ENCODE peak calls at places on chromosomes 2 and 18, in four cellular contexts. Q is stomach, I is endothelial cell of umbilical vein, Y is mammary epithelial cell. V is an unnamed sample. For H3K36me3, the result is how much of the 10 kb centered on the place peaks cover.

GRCh38 chr2:166417669-166418068 is 41.9 kb upstream of the SCN9A start:
- DNase-seq in Q (no peak), I (peak), Y (peak), V (no peak)

GRCh38 chr2:101356486-101356885 is 30.8 kb downstream of the CREG2 start:
- DNase-seq in Q (no peak), I (no peak), Y (peak), V (no peak)

GRCh38 chr2:182229288-182229687 is 197.5 kb downstream of the PDE1A start:
- DNase-seq in Q (no peak), I (peak), Y (peak), V (no peak)

GRCh38 chr2:39434233-39434897 is 2.7 kb downstream of the MAP4K3 start:
- DNase-seq in Q (no peak), I (no peak), Y (no peak), V (no peak)

GRCh38 chr18:49814147-49814499 is 790 bp upstream of the ACAA2 start:
- DNase-seq in Q (no peak), I (peak), Y (peak), V (peak)

GRCh38 chr2:242053921-242054320 is 184.4 kb downstream of the RTP5 start:
- DNase-seq in Q (no peak), I (no peak), Y (no peak), V (no peak)

GRCh38 chr18:76708036-76708726 is 114.2 kb upstream of the ZNF236 start:
- DNase-seq in Q (no peak), I (no peak), Y (no peak), V (no peak)

GRCh38 chr2:134674687-134675086 is 44.1 kb downstream of the TMEM163 start:
- DNase-seq in Q (no peak), I (no peak), Y (no peak), V (no peak)

GRCh38 chr2:232528746-232529445 is 2.9 kb downstream of the CHRND start:
- DNase-seq in Q (no peak), I (no peak), Y (peak), V (no peak)

GRCh38 chr18:23902396-23902795 is 112.2 kb upstream of the TTC39C start:
- DNase-seq in Q (no peak), I (no peak), Y (no peak), V (no peak)

GRCh38 chr2:20925265-20925889 is 102.5 kb upstream of the LDAH start:
- DNase-seq in Q (no peak), I (peak), Y (no peak), V (no peak)

GRCh38 chr2:88187927-88188326 is 17.8 kb downstream of the THNSL2 start:
- DNase-seq in Q (no peak), I (no peak), Y (peak), V (no peak)

GRCh38 chr2:121005512-121005911 is 269.8 kb downstream of the GLI2 start:
- DNase-seq in Q (no peak), I (no peak), Y (no peak), V (no peak)

GRCh38 chr2:79547568-79547967 is 34.7 kb downstream of the CTNNA2 start:
- DNase-seq in Q (no peak), I (no peak), Y (no peak), V (no peak)

GRCh38 chr18:58584219-58585127 is 44.4 kb downstream of the ALPK2 start:
- DNase-seq in Q (no peak), I (no peak), Y (peak), V (no peak)

GRCh38 chr2:172103471-172104292 is 982 bp upstream of the DLX2 start:
- DNase-seq in Q (peak), I (peak), Y (peak), V (peak)

DNA sequence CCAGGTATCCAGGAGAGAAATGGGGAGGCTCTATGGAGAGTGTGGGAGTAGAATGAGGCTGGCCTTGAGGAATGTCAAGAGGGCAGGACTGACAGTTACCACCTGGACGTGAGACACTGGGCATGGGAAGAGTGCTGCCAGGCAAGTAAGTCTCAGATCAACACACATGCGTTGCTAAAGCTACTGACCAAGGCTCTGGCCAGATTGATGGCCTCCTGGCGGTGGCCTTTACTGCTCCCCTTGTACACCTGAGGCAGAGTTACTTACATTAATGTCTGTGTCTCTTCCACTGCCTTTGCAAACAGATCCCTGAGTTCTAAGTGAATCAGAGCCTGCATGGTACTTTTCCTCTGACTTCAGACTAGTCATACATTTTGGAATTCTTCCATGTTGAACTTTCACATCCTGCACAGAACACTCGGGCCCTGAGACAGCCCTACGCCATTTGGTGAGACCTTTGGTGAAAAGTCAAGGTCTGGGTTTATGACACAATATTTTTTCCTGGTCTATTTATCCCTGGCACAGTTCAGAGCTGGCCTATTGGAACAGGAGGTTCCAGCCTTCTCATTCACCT is 398.8 kb upstream of the TRIB2 start:
- DNase-seq in Q (no peak), I (peak), Y (peak), V (no peak)
- H3K27ac ChIP-seq in Q (no peak), I (no peak), Y (peak), V (peak)

GRCh38 chr2:68809324-68810240 is 61.6 kb downstream of the BMP10 start:
- DNase-seq in Q (no peak), I (no peak), Y (peak), V (peak)

GRCh38 chr2:68807821-68808266 is 63.4 kb downstream of the BMP10 start:
- DNase-seq in Q (no peak), I (peak), Y (peak), V (peak)

GRCh38 chr2:68811364-68811763 is 59.8 kb downstream of the BMP10 start:
- DNase-seq in Q (no peak), I (peak), Y (peak), V (peak)

GRCh38 chr2:68813596-68813995 is 57.6 kb downstream of the BMP10 start:
- DNase-seq in Q (no peak), I (no peak), Y (no peak), V (peak)

DNA sequence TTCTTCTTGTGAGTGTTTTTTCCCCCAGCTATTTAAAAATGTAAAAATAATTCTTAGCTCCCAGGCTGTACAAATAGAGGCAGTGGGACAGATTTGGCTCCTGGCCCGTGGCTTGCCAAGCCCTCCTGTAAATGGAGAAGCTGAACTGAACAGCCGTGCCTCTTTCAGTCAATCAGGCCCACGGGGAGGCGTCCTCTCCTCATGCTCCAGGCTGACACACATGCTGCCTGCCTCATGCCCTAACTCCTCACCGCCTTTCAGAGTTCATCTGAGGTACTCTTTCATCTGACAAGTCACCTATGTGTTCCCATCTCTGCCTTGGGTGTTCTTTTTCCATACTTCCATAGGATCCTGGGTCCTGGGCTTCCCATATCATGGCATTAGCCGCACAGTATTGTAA is 58.9 kb downstream of the BMP10 start:
- DNase-seq in Q (no peak), I (no peak), Y (no peak), V (peak)
- TF ChIP-seq CTCF in Q (no peak), I (no peak), Y (no peak), V (no peak)

GRCh38 chr18:73945130-73945792 is 202.4 kb downstream of the FBXO15 start:
- DNase-seq in Q (no peak), I (no peak), Y (no peak), V (no peak)
- H3K36me3 ChIP-seq in Q (under half), I (under half), Y (under half), V (under half)

GRCh38 chr2:95159690-95160449 is at the start of gene ZNF514:
- DNase-seq in Q (peak), I (peak), Y (peak), V (peak)

GRCh38 chr2:95165030-95165370 is 609 bp upstream of the ZNF2 start:
- DNase-seq in Q (no peak), I (no peak), Y (no peak), V (no peak)

GRCh38 chr2:95158441-95158840 is 1.2 kb downstream of the ZNF514 start:
- DNase-seq in Q (no peak), I (no peak), Y (no peak), V (no peak)

DNA sequence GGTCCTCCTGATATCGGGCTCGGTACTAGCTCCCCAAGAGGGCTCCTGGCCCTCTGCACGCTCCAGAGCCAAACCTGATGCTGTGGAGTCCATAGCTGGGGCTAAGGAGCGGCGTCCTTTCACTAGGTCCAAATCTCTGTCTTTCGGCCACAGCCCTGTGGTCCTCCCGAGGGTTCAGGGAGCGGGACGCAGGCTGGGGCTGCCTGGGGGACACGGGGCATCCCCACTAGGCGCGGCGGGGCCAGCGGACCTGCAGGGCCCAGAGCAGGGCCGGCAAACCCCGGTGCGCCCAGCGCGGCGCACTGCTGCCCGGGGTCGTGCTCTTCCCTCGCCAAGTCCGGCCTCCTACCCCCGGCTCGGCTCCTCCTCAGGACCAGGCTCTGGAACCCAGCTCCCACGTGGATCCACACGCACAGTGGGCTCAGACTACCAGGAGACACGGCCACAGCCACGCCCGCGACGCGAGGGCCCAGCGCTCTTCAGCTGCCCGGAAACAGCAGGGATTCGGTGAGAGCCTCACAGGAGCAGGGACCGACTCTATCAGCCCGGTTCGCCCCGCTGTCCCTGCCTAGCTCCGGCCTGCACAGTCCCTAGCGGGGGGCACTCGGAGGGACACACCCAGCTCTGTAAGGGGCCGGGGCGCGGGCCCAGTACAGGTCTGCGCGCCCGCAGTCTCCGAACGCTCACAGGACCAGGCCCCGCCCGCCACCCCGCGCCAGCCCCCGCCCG is 593 bp downstream of the ZNF514 start:
- DNase-seq in Q (peak), I (peak), Y (peak), V (peak)
- H3K27ac ChIP-seq in Q (peak), I (no peak), Y (no peak), V (peak)

DNA sequence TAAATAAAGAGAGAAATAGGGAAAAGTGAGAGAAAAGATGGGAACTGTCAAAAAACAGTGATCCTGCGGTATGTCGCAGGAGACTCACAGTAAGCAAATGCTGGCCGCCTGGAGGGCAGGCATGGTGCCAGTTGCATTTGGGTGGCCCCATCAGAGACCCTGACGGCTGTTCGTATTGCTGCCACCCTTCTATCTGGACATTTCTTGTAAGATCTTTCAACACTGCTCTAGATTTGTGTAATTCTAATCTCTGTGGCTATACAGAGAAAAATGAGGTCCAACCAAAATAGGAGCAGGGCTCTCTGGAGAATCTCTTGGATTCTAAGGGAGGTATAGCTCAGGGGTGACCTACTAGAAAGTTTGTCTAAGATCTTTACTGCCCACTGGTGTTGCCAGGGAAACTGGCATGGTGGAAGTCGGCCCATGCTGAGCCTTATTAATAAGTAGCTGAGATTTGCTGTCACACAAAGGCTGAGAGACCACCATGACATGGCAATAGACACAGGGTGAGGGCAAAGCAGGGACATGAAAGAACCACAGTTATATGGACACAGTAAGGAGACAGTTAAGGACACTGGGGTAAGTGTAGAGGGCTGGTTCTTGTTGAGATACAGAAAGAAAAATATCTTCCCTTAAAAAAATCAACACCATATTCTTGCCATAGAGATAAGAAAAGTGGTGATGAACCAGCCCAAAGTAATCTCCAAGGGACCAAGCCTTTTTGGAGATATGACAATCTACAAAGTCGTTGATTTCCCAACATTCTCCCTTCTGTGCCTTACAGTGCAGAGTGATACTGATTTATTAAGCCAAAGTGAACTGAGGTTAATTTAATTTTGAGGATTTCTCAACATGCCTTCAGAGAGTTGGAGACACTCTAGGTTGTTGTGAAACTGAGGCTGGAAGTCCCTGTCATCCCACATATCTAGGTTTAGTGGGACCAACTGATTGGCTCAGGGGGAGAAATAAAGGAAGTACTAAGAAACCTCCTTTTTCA is 26.3 kb upstream of the FZD7 start:
- DNase-seq in Q (no peak), I (no peak), Y (no peak), V (no peak)
- TF ChIP-seq CTCF in Q (no peak), I (no peak), Y (peak), V (no peak)